ENCODE peak calls at places on chromosome 3, in four cellular contexts. L, T, W and U are unnamed samples.

GRCh38 chr3:40137586-40138295 is 171.8 kb upstream of the EIF1B start:
- DNase-seq in L (no peak), T (no peak), W (no peak), U (no peak)

GRCh38 chr3:72100626-72101187 is 315.8 kb upstream of the PROK2 start:
- DNase-seq in L (peak), T (peak), W (peak), U (peak)

GRCh38 chr3:173217127-173217526 is 76.1 kb upstream of the SPATA16 start:
- DNase-seq in L (no peak), T (no peak), W (no peak), U (no peak)

GRCh38 chr3:38003371-38003816 is 12.8 kb downstream of the VILL start:
- DNase-seq in L (peak), T (peak), W (no peak), U (peak)

GRCh38 chr3:101940521-101940992 is 91.2 kb downstream of the NFKBIZ start:
- DNase-seq in L (peak), T (peak), W (no peak), U (no peak)

GRCh38 chr3:29914861-29915524 is 634.1 kb downstream of the RBMS3 start:
- DNase-seq in L (no peak), T (no peak), W (no peak), U (no peak)

GRCh38 chr3:89957461-89957860 is 850.0 kb downstream of the EPHA3 start:
- DNase-seq in L (no peak), T (no peak), W (no peak), U (no peak)

GRCh38 chr3:85670626-85671025 is 711.8 kb downstream of the CADM2 start:
- DNase-seq in L (no peak), T (no peak), W (no peak), U (no peak)

GRCh38 chr3:88003115-88003755 is 55.6 kb downstream of the CGGBP1 start:
- DNase-seq in L (no peak), T (no peak), W (no peak), U (no peak)

GRCh38 chr3:101325393-101326134 is 5.2 kb upstream of the IMPG2 start:
- DNase-seq in L (no peak), T (no peak), W (no peak), U (no peak)

GRCh38 chr3:65078748-65079147 is 390.9 kb upstream of the ADAMTS9 start:
- DNase-seq in L (no peak), T (no peak), W (no peak), U (no peak)

GRCh38 chr3:51970606-51971300 is 3.1 kb downstream of the ABHD14B start:
- DNase-seq in L (no peak), T (no peak), W (no peak), U (no peak)

GRCh38 chr3:127647171-127647884 is 18.3 kb downstream of the PODXL2 start:
- DNase-seq in L (no peak), T (no peak), W (no peak), U (no peak)

GRCh38 chr3:69462022-69462825 is 76.3 kb upstream of the FRMD4B start:
- DNase-seq in L (no peak), T (no peak), W (no peak), U (no peak)

GRCh38 chr3:24290596-24290995 is 204.1 kb downstream of the THRB start:
- DNase-seq in L (no peak), T (no peak), W (no peak), U (no peak)

GRCh38 chr3:4514321-4514720 is 21.2 kb downstream of the ITPR1 start:
- DNase-seq in L (no peak), T (no peak), W (no peak), U (no peak)

GRCh38 chr3:13391308-13391707 is 28.8 kb downstream of the NUP210 start:
- DNase-seq in L (no peak), T (no peak), W (no peak), U (no peak)

GRCh38 chr3:10240799-10241198 is 7.5 kb upstream of the TATDN2 start:
- DNase-seq in L (no peak), T (no peak), W (no peak), U (no peak)

GRCh38 chr3:115340586-115340985 is 193.5 kb upstream of the ZBTB20 start:
- DNase-seq in L (no peak), T (no peak), W (no peak), U (no peak)

GRCh38 chr3:78895528-78895927 is 872.3 kb downstream of the ROBO1 start:
- DNase-seq in L (no peak), T (no peak), W (no peak), U (no peak)

GRCh38 chr3:99721633-99722007 is 83.2 kb downstream of the COL8A1 start:
- DNase-seq in L (no peak), T (no peak), W (no peak), U (no peak)

GRCh38 chr3:128845119-128845518 is 34.3 kb upstream of the ACAD9 start:
- DNase-seq in L (no peak), T (no peak), W (no peak), U (no peak)
- TF ChIP-seq CTCF in L (no peak), T (no peak), W (no peak), U (no peak)

GRCh38 chr3:59306436-59306835 is 256.6 kb upstream of the CFAP20DC start:
- DNase-seq in L (no peak), T (no peak), W (no peak), U (no peak)

GRCh38 chr3:59308001-59308400 is 258.2 kb upstream of the CFAP20DC start:
- DNase-seq in L (no peak), T (no peak), W (no peak), U (no peak)

GRCh38 chr3:59313365-59313764 is 263.5 kb upstream of the CFAP20DC start:
- DNase-seq in L (no peak), T (peak), W (no peak), U (no peak)

GRCh38 chr3:59310736-59311135 is 260.9 kb upstream of the CFAP20DC start:
- DNase-seq in L (no peak), T (no peak), W (no peak), U (no peak)

DNA sequence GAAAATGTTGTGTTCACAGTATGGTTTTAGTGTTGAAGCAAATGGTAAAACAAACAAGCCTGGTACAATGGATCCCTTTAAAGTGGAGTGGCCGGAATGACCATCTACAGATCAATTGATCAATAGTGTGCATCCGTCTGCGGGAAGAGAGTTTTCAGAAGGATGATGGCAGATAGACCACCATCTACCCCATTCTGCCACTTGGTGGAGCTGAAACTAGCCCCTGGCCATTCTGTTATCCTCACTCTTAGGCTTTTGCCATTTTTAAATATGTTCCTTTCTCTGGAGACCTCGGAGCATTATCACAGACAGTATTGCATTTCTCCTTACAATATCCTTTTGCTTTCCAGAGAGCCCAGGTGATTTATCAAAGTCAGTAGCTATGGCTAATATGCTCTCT is 258.9 kb upstream of the CFAP20DC start:
- DNase-seq in L (no peak), T (no peak), W (no peak), U (no peak)
- TF ChIP-seq CTCF in L (no peak), T (no peak), W (no peak), U (no peak)

GRCh38 chr3:194104041-194104751 is 31.8 kb upstream of the HES1 start:
- DNase-seq in L (no peak), T (no peak), W (no peak), U (no peak)
- TF ChIP-seq CTCF in L (no peak), T (no peak), W (no peak), U (no peak)

GRCh38 chr3:151130437-151130836 is 45.0 kb downstream of the MED12L start:
- DNase-seq in L (no peak), T (no peak), W (no peak), U (no peak)

DNA sequence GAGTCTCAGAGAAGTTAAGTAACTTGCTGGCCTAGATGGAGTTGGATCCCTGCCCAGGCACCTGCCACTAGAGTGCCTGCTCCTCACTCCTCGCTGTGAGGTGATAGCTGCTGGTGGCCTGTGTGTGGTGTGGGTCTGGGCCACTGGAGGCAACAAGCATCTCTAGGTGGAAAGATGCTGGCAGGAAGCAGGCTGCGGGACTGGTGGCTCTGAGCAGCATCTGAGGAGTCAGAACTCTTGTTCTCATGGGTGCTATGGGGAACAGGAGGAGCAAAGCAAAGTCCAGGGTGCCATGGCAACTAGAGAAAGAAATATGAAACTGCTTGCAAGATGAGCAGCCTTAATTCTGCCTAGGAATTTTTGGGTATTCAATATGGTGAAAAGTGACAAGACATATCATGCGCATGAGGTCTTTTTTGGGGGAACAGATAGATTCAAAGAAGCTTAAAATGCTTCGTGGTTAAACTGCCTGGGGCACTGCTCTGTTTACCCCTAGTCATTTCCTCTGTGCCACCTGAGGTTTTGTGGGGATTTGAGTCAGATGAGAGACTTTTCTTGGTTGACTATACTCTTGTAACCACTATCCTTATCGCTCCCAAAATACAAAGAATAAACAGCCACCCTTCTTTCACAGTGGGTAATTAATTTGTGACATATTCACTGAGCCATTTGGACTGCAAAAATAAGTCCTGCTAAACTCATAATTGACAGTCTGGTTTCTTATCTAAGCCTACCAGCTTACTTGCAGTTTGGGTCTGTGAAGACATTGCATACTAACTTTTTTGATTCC is 50.3 kb downstream of the MED12L start:
- DNase-seq in L (no peak), T (no peak), W (no peak), U (no peak)
- TF ChIP-seq CTCF in L (no peak), T (no peak), W (no peak), U (no peak)

GRCh38 chr3:160643994-160644393 is 33.0 kb upstream of the ARL14 start:
- DNase-seq in L (no peak), T (no peak), W (no peak), U (no peak)
- TF ChIP-seq CTCF in L (no peak), T (no peak), W (no peak), U (no peak)

DNA sequence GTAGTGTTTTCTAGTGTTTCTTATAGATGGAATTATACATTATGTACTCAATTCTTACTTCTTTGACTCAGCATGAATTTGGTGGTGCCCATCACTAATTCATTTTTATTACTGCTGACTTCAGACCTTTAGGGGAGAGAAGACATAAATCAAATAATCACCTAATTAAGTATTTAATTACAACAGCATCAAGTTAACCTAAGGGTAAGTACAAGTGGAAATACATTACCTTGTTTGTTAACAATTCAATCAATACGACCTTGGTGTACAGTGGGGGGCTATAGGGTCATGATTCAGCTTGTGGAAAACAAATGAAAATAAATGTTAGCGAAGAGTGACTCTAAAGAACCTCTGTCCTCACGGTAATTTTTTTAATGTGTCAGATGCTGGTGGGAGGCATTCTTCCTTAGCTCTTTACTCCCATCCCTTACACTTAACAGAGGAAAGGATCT is 538 bp upstream of the CAPN7 start:
- DNase-seq in L (no peak), T (no peak), W (no peak), U (no peak)
- TF ChIP-seq CTCF in L (no peak), T (no peak), W (no peak), U (no peak)